ENCODE peak calls at places on chromosomes 12 and 14, in six cellular contexts. One of them, this sample, is unnamed.

GRCh38 chr14:80136358-80136757 is 74.9 kb downstream of the DIO2 start:
- DNase-seq in fibroblast of the aortic adventitia: no peak
- DNase-seq in stomach: no peak
- DNase-seq in tibial artery: no peak
- DNase-seq in epithelial cell of esophagus: peak
- DNase-seq in dorsolateral prefrontal cortex: no peak
- DNase-seq in this sample: no peak

GRCh38 chr12:31773867-31774266 is 45.0 kb upstream of the AMN1 start:
- DNase-seq in fibroblast of the aortic adventitia: no peak
- DNase-seq in stomach: no peak
- DNase-seq in tibial artery: no peak
- DNase-seq in epithelial cell of esophagus: peak
- DNase-seq in dorsolateral prefrontal cortex: no peak
- DNase-seq in this sample: peak

GRCh38 chr12:49138587-49138986 is 7.4 kb upstream of the TUBA1B start:
- DNase-seq in fibroblast of the aortic adventitia: no peak
- DNase-seq in stomach: no peak
- DNase-seq in tibial artery: no peak
- DNase-seq in epithelial cell of esophagus: no peak
- DNase-seq in dorsolateral prefrontal cortex: no peak
- DNase-seq in this sample: no peak

GRCh38 chr14:105418269-105419054 is 1.2 kb upstream of the MTA1 start:
- DNase-seq in fibroblast of the aortic adventitia: no peak
- DNase-seq in stomach: no peak
- DNase-seq in tibial artery: no peak
- DNase-seq in epithelial cell of esophagus: no peak
- DNase-seq in dorsolateral prefrontal cortex: no peak
- DNase-seq in this sample: no peak

GRCh38 chr12:13573698-13574321 is 377.3 kb downstream of the EMP1 start:
- DNase-seq in fibroblast of the aortic adventitia: peak
- DNase-seq in stomach: no peak
- DNase-seq in tibial artery: no peak
- DNase-seq in epithelial cell of esophagus: peak
- DNase-seq in dorsolateral prefrontal cortex: no peak
- DNase-seq in this sample: no peak

GRCh38 chr12:123141615-123142517 is 9.0 kb downstream of the PITPNM2 start:
- DNase-seq in fibroblast of the aortic adventitia: peak
- DNase-seq in stomach: peak
- DNase-seq in tibial artery: peak
- DNase-seq in epithelial cell of esophagus: peak
- DNase-seq in dorsolateral prefrontal cortex: no peak
- DNase-seq in this sample: peak

GRCh38 chr14:20494935-20495766 is 10.2 kb upstream of the RNASE10 start:
- DNase-seq in fibroblast of the aortic adventitia: peak
- DNase-seq in stomach: no peak
- DNase-seq in tibial artery: no peak
- DNase-seq in epithelial cell of esophagus: peak
- DNase-seq in dorsolateral prefrontal cortex: no peak
- DNase-seq in this sample: no peak

GRCh38 chr12:60977966-60978365 is 1282.2 kb upstream of the USP15 start:
- DNase-seq in fibroblast of the aortic adventitia: no peak
- DNase-seq in stomach: no peak
- DNase-seq in tibial artery: no peak
- DNase-seq in epithelial cell of esophagus: peak
- DNase-seq in dorsolateral prefrontal cortex: no peak
- DNase-seq in this sample: no peak

GRCh38 chr14:101476258-101476930 is 84.9 kb upstream of the DIO3 start:
- DNase-seq in fibroblast of the aortic adventitia: no peak
- DNase-seq in stomach: peak
- DNase-seq in tibial artery: peak
- DNase-seq in epithelial cell of esophagus: no peak
- DNase-seq in dorsolateral prefrontal cortex: peak
- DNase-seq in this sample: no peak

GRCh38 chr12:121611306-121611705 is 15.0 kb upstream of the ORAI1 start:
- DNase-seq in fibroblast of the aortic adventitia: no peak
- DNase-seq in stomach: no peak
- DNase-seq in tibial artery: no peak
- DNase-seq in epithelial cell of esophagus: no peak
- DNase-seq in dorsolateral prefrontal cortex: no peak
- DNase-seq in this sample: peak

GRCh38 chr12:119014368-119014767 is 33.0 kb downstream of the SRRM4 start:
- DNase-seq in fibroblast of the aortic adventitia: no peak
- DNase-seq in stomach: no peak
- DNase-seq in tibial artery: no peak
- DNase-seq in epithelial cell of esophagus: no peak
- DNase-seq in dorsolateral prefrontal cortex: no peak
- DNase-seq in this sample: no peak

GRCh38 chr12:25054783-25055144 is 105.9 kb upstream of the BCAT1 start:
- DNase-seq in fibroblast of the aortic adventitia: no peak
- DNase-seq in stomach: no peak
- DNase-seq in tibial artery: no peak
- DNase-seq in epithelial cell of esophagus: peak
- DNase-seq in dorsolateral prefrontal cortex: no peak
- DNase-seq in this sample: no peak

GRCh38 chr14:71380271-71380670 is 473.0 kb downstream of the PCNX1 start:
- DNase-seq in fibroblast of the aortic adventitia: peak
- DNase-seq in stomach: no peak
- DNase-seq in tibial artery: no peak
- DNase-seq in epithelial cell of esophagus: peak
- DNase-seq in dorsolateral prefrontal cortex: no peak
- DNase-seq in this sample: no peak

GRCh38 chr12:1865284-1865866 is 45.0 kb downstream of the LRTM2 start:
- DNase-seq in fibroblast of the aortic adventitia: no peak
- DNase-seq in stomach: peak
- DNase-seq in tibial artery: peak
- DNase-seq in epithelial cell of esophagus: no peak
- DNase-seq in dorsolateral prefrontal cortex: no peak
- DNase-seq in this sample: no peak

GRCh38 chr14:100866666-100867630 is 36.6 kb downstream of the RTL1 start:
- DNase-seq in fibroblast of the aortic adventitia: no peak
- DNase-seq in stomach: no peak
- DNase-seq in tibial artery: peak
- DNase-seq in epithelial cell of esophagus: no peak
- DNase-seq in dorsolateral prefrontal cortex: no peak
- DNase-seq in this sample: no peak

GRCh38 chr14:71985538-71986234 is 53.5 kb downstream of the RGS6 start:
- DNase-seq in fibroblast of the aortic adventitia: no peak
- DNase-seq in stomach: no peak
- DNase-seq in tibial artery: no peak
- DNase-seq in epithelial cell of esophagus: no peak
- DNase-seq in dorsolateral prefrontal cortex: no peak
- DNase-seq in this sample: no peak

DNA sequence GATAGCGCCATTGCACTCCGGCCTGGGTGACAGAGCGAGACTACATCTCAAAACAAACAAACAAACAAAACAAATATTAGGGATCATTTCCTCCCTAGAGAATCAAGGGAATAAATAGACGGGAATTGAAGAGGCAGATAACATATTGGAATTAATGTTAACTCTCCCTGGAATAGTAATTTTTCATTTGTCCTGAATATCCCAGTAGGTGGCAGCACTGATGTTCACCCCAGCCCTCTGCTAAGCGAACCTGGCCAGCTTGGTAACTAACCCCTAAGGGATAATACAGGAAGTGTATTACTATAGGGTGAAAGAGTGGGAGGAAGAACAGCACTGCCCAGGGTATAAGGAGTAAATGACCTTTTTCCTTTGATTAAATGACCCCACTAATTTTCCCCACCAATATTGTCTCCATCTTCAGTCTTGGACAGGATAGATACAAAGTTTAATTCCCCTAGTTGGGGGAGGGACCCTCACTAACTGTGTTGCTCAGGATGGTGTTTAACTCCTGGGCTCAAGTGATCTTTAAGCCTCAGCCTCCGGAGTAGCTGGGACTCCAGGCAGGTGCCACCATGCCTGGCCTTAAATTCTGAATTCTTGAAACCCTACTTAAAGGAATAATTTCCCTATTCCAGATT is 40.5 kb downstream of the SLC2A14 start:
- DNase-seq in fibroblast of the aortic adventitia: peak
- DNase-seq in stomach: no peak
- DNase-seq in tibial artery: no peak
- DNase-seq in epithelial cell of esophagus: peak
- DNase-seq in dorsolateral prefrontal cortex: no peak
- DNase-seq in this sample: no peak
- TF ChIP-seq CTCF in fibroblast of the aortic adventitia: peak
- TF ChIP-seq CTCF in stomach: no peak
- TF ChIP-seq CTCF in tibial artery: peak
- TF ChIP-seq CTCF in epithelial cell of esophagus: peak
- TF ChIP-seq CTCF in dorsolateral prefrontal cortex: peak
- TF ChIP-seq CTCF in this sample: peak

GRCh38 chr14:30907659-30908057 is 33.3 kb downstream of the COCH start:
- DNase-seq in fibroblast of the aortic adventitia: no peak
- DNase-seq in stomach: no peak
- DNase-seq in tibial artery: no peak
- DNase-seq in epithelial cell of esophagus: peak
- DNase-seq in dorsolateral prefrontal cortex: no peak
- DNase-seq in this sample: no peak

GRCh38 chr14:30903285-30904124 is 29.1 kb downstream of the COCH start:
- DNase-seq in fibroblast of the aortic adventitia: no peak
- DNase-seq in stomach: no peak
- DNase-seq in tibial artery: no peak
- DNase-seq in epithelial cell of esophagus: no peak
- DNase-seq in dorsolateral prefrontal cortex: no peak
- DNase-seq in this sample: no peak

GRCh38 chr14:30908826-30909225 is 34.5 kb downstream of the COCH start:
- DNase-seq in fibroblast of the aortic adventitia: no peak
- DNase-seq in stomach: no peak
- DNase-seq in tibial artery: no peak
- DNase-seq in epithelial cell of esophagus: no peak
- DNase-seq in dorsolateral prefrontal cortex: no peak
- DNase-seq in this sample: no peak

DNA sequence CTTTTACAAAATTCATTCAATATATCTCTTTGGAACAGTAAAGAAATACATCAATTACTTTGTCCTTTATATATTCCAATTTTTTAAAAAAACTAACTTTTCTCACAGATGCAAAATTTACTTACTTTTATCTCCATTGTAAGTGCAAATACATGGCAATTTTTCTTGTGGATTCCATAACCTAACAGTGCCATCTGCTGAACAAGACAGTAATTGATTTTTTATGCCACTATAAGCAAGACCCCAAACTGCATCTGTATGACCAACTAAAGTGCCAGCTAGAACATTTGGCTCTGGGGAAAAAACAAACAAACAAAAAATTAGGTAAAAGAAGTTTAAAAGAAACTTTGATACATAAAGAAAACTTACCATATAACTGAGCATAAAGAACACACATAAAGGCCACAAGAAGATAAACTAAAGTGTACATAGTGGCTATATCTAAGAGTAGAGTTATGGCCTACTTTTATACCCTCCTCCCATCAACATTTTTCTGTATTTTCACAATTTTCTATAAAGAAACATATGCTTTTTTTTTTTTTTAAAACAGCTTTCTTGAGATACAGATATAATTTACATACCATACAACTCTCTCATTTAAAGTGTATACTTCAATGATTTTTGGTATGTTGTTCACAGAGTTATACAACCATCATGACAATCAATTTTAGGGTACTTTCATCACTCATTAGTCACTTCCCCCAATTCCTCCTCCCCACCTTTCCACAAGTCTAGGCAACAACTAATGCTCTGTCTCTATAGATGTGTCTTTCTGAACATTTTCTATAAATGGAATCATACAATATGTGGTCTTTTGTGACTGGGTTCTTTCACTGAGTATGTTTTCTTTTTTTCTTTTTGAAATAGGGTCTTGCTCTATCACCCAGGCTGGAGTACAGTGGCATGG is 32.6 kb downstream of the COCH start:
- DNase-seq in fibroblast of the aortic adventitia: peak
- DNase-seq in stomach: no peak
- DNase-seq in tibial artery: no peak
- DNase-seq in epithelial cell of esophagus: peak
- DNase-seq in dorsolateral prefrontal cortex: no peak
- DNase-seq in this sample: no peak
- TF ChIP-seq CTCF in fibroblast of the aortic adventitia: peak
- TF ChIP-seq CTCF in stomach: no peak
- TF ChIP-seq CTCF in tibial artery: no peak
- TF ChIP-seq CTCF in epithelial cell of esophagus: peak
- TF ChIP-seq CTCF in dorsolateral prefrontal cortex: peak
- TF ChIP-seq CTCF in this sample: no peak

GRCh38 chr14:93104961-93105360 is 10.8 kb downstream of the ITPK1 start:
- DNase-seq in fibroblast of the aortic adventitia: no peak
- DNase-seq in stomach: no peak
- DNase-seq in tibial artery: no peak
- DNase-seq in epithelial cell of esophagus: no peak
- DNase-seq in dorsolateral prefrontal cortex: no peak
- DNase-seq in this sample: no peak
- TF ChIP-seq CTCF in fibroblast of the aortic adventitia: no peak
- TF ChIP-seq CTCF in stomach: no peak
- TF ChIP-seq CTCF in tibial artery: no peak
- TF ChIP-seq CTCF in epithelial cell of esophagus: no peak
- TF ChIP-seq CTCF in dorsolateral prefrontal cortex: no peak
- TF ChIP-seq CTCF in this sample: no peak

GRCh38 chr12:120357104-120357503 is 11.9 kb downstream of the MSI1 start:
- DNase-seq in fibroblast of the aortic adventitia: no peak
- DNase-seq in stomach: no peak
- DNase-seq in tibial artery: no peak
- DNase-seq in epithelial cell of esophagus: no peak
- DNase-seq in dorsolateral prefrontal cortex: no peak
- DNase-seq in this sample: no peak

GRCh38 chr12:120361506-120362208 is 7.3 kb downstream of the MSI1 start:
- DNase-seq in fibroblast of the aortic adventitia: peak
- DNase-seq in stomach: peak
- DNase-seq in tibial artery: no peak
- DNase-seq in epithelial cell of esophagus: peak
- DNase-seq in dorsolateral prefrontal cortex: peak
- DNase-seq in this sample: peak

GRCh38 chr12:120356567-120357030 is 12.4 kb downstream of the MSI1 start:
- DNase-seq in fibroblast of the aortic adventitia: peak
- DNase-seq in stomach: peak
- DNase-seq in tibial artery: peak
- DNase-seq in epithelial cell of esophagus: peak
- DNase-seq in dorsolateral prefrontal cortex: peak
- DNase-seq in this sample: peak

GRCh38 chr12:120359159-120359527 is 9.8 kb downstream of the MSI1 start:
- DNase-seq in fibroblast of the aortic adventitia: no peak
- DNase-seq in stomach: no peak
- DNase-seq in tibial artery: no peak
- DNase-seq in epithelial cell of esophagus: no peak
- DNase-seq in dorsolateral prefrontal cortex: no peak
- DNase-seq in this sample: no peak

DNA sequence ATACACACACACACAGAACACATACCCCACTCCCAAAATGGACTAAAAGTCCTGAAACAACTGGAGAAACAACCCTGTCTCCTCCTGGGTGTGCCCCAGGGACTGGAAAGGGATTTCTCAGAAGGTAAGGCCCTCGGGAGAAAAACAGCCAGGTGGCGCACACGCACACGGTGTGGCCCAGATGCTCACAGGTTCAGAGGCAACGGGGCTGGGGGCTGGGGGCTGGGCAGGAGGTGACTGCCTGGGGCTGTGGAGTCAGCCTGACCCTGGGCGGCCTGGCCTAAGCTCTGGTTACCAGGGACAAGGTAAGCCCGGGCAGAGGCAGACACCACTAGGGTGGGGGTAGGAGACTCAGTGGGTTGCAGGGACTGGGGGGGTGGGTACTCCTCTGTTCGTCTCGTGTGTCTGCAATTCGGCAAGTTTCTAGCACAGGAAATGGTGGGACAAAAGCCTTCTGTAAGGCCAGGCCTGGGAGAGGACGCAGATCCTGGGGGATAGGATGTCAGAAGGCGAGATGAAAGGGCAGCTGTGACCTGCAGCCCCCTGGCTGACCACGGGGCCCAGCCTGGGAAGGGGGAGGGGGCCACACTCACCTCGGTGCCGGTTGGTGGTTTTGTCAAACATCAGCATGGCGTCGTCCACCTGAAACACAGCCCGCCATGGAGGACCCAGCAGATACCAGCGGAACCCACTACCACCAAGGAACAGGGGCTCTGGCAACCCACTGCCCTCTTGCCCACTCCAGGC is 10.4 kb downstream of the MSI1 start:
- DNase-seq in fibroblast of the aortic adventitia: no peak
- DNase-seq in stomach: no peak
- DNase-seq in tibial artery: peak
- DNase-seq in epithelial cell of esophagus: no peak
- DNase-seq in dorsolateral prefrontal cortex: no peak
- DNase-seq in this sample: no peak
- TF ChIP-seq CTCF in fibroblast of the aortic adventitia: no peak
- TF ChIP-seq CTCF in stomach: no peak
- TF ChIP-seq CTCF in tibial artery: no peak
- TF ChIP-seq CTCF in epithelial cell of esophagus: no peak
- TF ChIP-seq CTCF in dorsolateral prefrontal cortex: no peak
- TF ChIP-seq CTCF in this sample: no peak

This sample was measured in uterus.